ENCODE peak calls at places on chromosomes 1 and 21, in five cellular contexts. One of them, this sample, is unnamed.

GRCh38 chr1:203148579-203148978 is 21.1 kb downstream of the ADORA1 start:
- DNase-seq in Ammon's horn: no peak
- DNase-seq in mesendoderm: no peak
- DNase-seq in effector memory CD8-positive, alpha-beta T cell: no peak
- DNase-seq in naive thymus-derived CD4-positive, alpha-beta T cell: no peak
- DNase-seq in this sample: no peak

GRCh38 chr1:212259693-212260480 is 25.3 kb upstream of the PPP2R5A start:
- DNase-seq in Ammon's horn: no peak
- DNase-seq in effector memory CD8-positive, alpha-beta T cell: no peak
- DNase-seq in mesendoderm: no peak
- DNase-seq in naive thymus-derived CD4-positive, alpha-beta T cell: no peak
- DNase-seq in this sample: no peak

GRCh38 chr1:202193614-202194327 is at the start of gene LGR6:
- DNase-seq in effector memory CD8-positive, alpha-beta T cell: no peak
- DNase-seq in mesendoderm: no peak
- DNase-seq in naive thymus-derived CD4-positive, alpha-beta T cell: no peak
- DNase-seq in Ammon's horn: no peak
- DNase-seq in this sample: no peak

GRCh38 chr1:15758537-15758936 is at the start of gene FBLIM1:
- DNase-seq in naive thymus-derived CD4-positive, alpha-beta T cell: no peak
- DNase-seq in Ammon's horn: no peak
- DNase-seq in mesendoderm: peak
- DNase-seq in effector memory CD8-positive, alpha-beta T cell: no peak
- DNase-seq in this sample: no peak

GRCh38 chr21:26453258-26453657 is 119.8 kb downstream of the CYYR1 start:
- DNase-seq in effector memory CD8-positive, alpha-beta T cell: no peak
- DNase-seq in naive thymus-derived CD4-positive, alpha-beta T cell: no peak
- DNase-seq in Ammon's horn: no peak
- DNase-seq in mesendoderm: no peak
- DNase-seq in this sample: no peak

GRCh38 chr1:177950506-177950905 is 19.4 kb downstream of the SEC16B start:
- DNase-seq in naive thymus-derived CD4-positive, alpha-beta T cell: no peak
- DNase-seq in mesendoderm: no peak
- DNase-seq in effector memory CD8-positive, alpha-beta T cell: no peak
- DNase-seq in Ammon's horn: no peak
- DNase-seq in this sample: no peak

GRCh38 chr1:1461721-1462317 is 9.7 kb upstream of the ATAD3B start:
- DNase-seq in Ammon's horn: no peak
- DNase-seq in effector memory CD8-positive, alpha-beta T cell: no peak
- DNase-seq in naive thymus-derived CD4-positive, alpha-beta T cell: no peak
- DNase-seq in mesendoderm: no peak
- DNase-seq in this sample: no peak

GRCh38 chr1:204723131-204723787 is 37.7 kb upstream of the LRRN2 start:
- DNase-seq in naive thymus-derived CD4-positive, alpha-beta T cell: no peak
- DNase-seq in effector memory CD8-positive, alpha-beta T cell: no peak
- DNase-seq in Ammon's horn: peak
- DNase-seq in mesendoderm: no peak
- DNase-seq in this sample: no peak

GRCh38 chr1:195738971-195739650 is 869.1 kb downstream of the KCNT2 start:
- DNase-seq in Ammon's horn: no peak
- DNase-seq in effector memory CD8-positive, alpha-beta T cell: no peak
- DNase-seq in mesendoderm: peak
- DNase-seq in naive thymus-derived CD4-positive, alpha-beta T cell: no peak
- DNase-seq in this sample: no peak

GRCh38 chr1:113686891-113687624 is 72.2 kb downstream of the PHTF1 start:
- DNase-seq in mesendoderm: no peak
- DNase-seq in naive thymus-derived CD4-positive, alpha-beta T cell: no peak
- DNase-seq in Ammon's horn: no peak
- DNase-seq in effector memory CD8-positive, alpha-beta T cell: no peak
- DNase-seq in this sample: no peak

GRCh38 chr1:59976194-59977074 is 49.9 kb upstream of the CYP2J2 start:
- DNase-seq in Ammon's horn: peak
- DNase-seq in effector memory CD8-positive, alpha-beta T cell: peak
- DNase-seq in mesendoderm: peak
- DNase-seq in naive thymus-derived CD4-positive, alpha-beta T cell: peak
- DNase-seq in this sample: no peak

GRCh38 chr1:215273838-215274516 is 191.4 kb downstream of the KCNK2 start:
- DNase-seq in Ammon's horn: no peak
- DNase-seq in effector memory CD8-positive, alpha-beta T cell: no peak
- DNase-seq in naive thymus-derived CD4-positive, alpha-beta T cell: no peak
- DNase-seq in mesendoderm: no peak
- DNase-seq in this sample: no peak

GRCh38 chr1:26412180-26412840 is 1.7 kb downstream of the LIN28A start:
- DNase-seq in Ammon's horn: no peak
- DNase-seq in mesendoderm: peak
- DNase-seq in effector memory CD8-positive, alpha-beta T cell: no peak
- DNase-seq in naive thymus-derived CD4-positive, alpha-beta T cell: no peak
- DNase-seq in this sample: no peak

GRCh38 chr21:31253684-31254083 is 90.4 kb downstream of the TIAM1 start:
- DNase-seq in Ammon's horn: no peak
- DNase-seq in naive thymus-derived CD4-positive, alpha-beta T cell: no peak
- DNase-seq in mesendoderm: no peak
- DNase-seq in effector memory CD8-positive, alpha-beta T cell: no peak
- DNase-seq in this sample: no peak

GRCh38 chr1:234755449-234755863 is 145.5 kb upstream of the IRF2BP2 start:
- DNase-seq in naive thymus-derived CD4-positive, alpha-beta T cell: no peak
- DNase-seq in mesendoderm: no peak
- DNase-seq in Ammon's horn: peak
- DNase-seq in effector memory CD8-positive, alpha-beta T cell: no peak
- DNase-seq in this sample: no peak

GRCh38 chr1:233459968-233460367 is 132.4 kb downstream of the MAP3K21 start:
- DNase-seq in naive thymus-derived CD4-positive, alpha-beta T cell: no peak
- DNase-seq in Ammon's horn: no peak
- DNase-seq in effector memory CD8-positive, alpha-beta T cell: no peak
- DNase-seq in mesendoderm: peak
- DNase-seq in this sample: no peak